ENCODE peak calls at places on chromosomes 12 and 14, in ten cellular contexts. One of them, this sample, is unnamed.

GRCh38 chr14:45716506-45716905 is 463.5 kb upstream of the MIS18BP1 start:
- DNase-seq in GM10248: no peak
- DNase-seq in IMR-90: no peak
- DNase-seq in natural killer cell treated with Interleukin-12 subunit alpha and Interleukin-12 subunit beta and Interleukin-15 and Interleukin-18, amount 100 ng/mL, for 72 hours: no peak
- DNase-seq in stomach: no peak
- DNase-seq in EL: no peak
- DNase-seq in H9: peak
- DNase-seq in iPS-NIHi11: peak
- DNase-seq in MV-4-11: no peak
- DNase-seq in upper lobe of right lung: no peak
- DNase-seq in this sample: no peak

GRCh38 chr12:103387385-103387784 is 108.4 kb downstream of the C12orf42 start:
- DNase-seq in upper lobe of right lung: no peak
- DNase-seq in IMR-90: no peak
- DNase-seq in stomach: no peak
- DNase-seq in iPS-NIHi11: no peak
- DNase-seq in MV-4-11: no peak
- DNase-seq in EL: no peak
- DNase-seq in H9: no peak
- DNase-seq in GM10248: no peak
- DNase-seq in natural killer cell treated with Interleukin-12 subunit alpha and Interleukin-12 subunit beta and Interleukin-15 and Interleukin-18, amount 100 ng/mL, for 72 hours: no peak
- DNase-seq in this sample: no peak

GRCh38 chr12:67433393-67434175 is 164.4 kb downstream of the CAND1 start:
- DNase-seq in IMR-90: peak
- DNase-seq in GM10248: no peak
- DNase-seq in natural killer cell treated with Interleukin-12 subunit alpha and Interleukin-12 subunit beta and Interleukin-15 and Interleukin-18, amount 100 ng/mL, for 72 hours: no peak
- DNase-seq in upper lobe of right lung: no peak
- DNase-seq in MV-4-11: peak
- DNase-seq in H9: no peak
- DNase-seq in EL: peak
- DNase-seq in stomach: no peak
- DNase-seq in iPS-NIHi11: no peak
- DNase-seq in this sample: no peak

GRCh38 chr14:20855652-20856291 is 35.4 kb upstream of the RNASE3 start:
- DNase-seq in H9: peak
- DNase-seq in iPS-NIHi11: peak
- DNase-seq in natural killer cell treated with Interleukin-12 subunit alpha and Interleukin-12 subunit beta and Interleukin-15 and Interleukin-18, amount 100 ng/mL, for 72 hours: no peak
- DNase-seq in MV-4-11: peak
- DNase-seq in GM10248: peak
- DNase-seq in upper lobe of right lung: no peak
- DNase-seq in stomach: peak
- DNase-seq in IMR-90: peak
- DNase-seq in EL: peak
- DNase-seq in this sample: peak

GRCh38 chr12:58877243-58877743 is 43.0 kb downstream of the LRIG3 start:
- DNase-seq in H9: no peak
- DNase-seq in MV-4-11: no peak
- DNase-seq in IMR-90: peak
- DNase-seq in EL: peak
- DNase-seq in natural killer cell treated with Interleukin-12 subunit alpha and Interleukin-12 subunit beta and Interleukin-15 and Interleukin-18, amount 100 ng/mL, for 72 hours: no peak
- DNase-seq in stomach: peak
- DNase-seq in iPS-NIHi11: no peak
- DNase-seq in upper lobe of right lung: no peak
- DNase-seq in GM10248: no peak
- DNase-seq in this sample: peak

GRCh38 chr12:42482820-42483533 is 106.6 kb downstream of the PRICKLE1 start:
- DNase-seq in stomach: peak
- DNase-seq in MV-4-11: peak
- DNase-seq in upper lobe of right lung: peak
- DNase-seq in IMR-90: peak
- DNase-seq in iPS-NIHi11: peak
- DNase-seq in EL: peak
- DNase-seq in H9: peak
- DNase-seq in natural killer cell treated with Interleukin-12 subunit alpha and Interleukin-12 subunit beta and Interleukin-15 and Interleukin-18, amount 100 ng/mL, for 72 hours: no peak
- DNase-seq in GM10248: peak
- DNase-seq in this sample: peak

GRCh38 chr12:92735131-92735721 is 32.4 kb downstream of the PLEKHG7 start:
- DNase-seq in upper lobe of right lung: no peak
- DNase-seq in natural killer cell treated with Interleukin-12 subunit alpha and Interleukin-12 subunit beta and Interleukin-15 and Interleukin-18, amount 100 ng/mL, for 72 hours: no peak
- DNase-seq in EL: peak
- DNase-seq in stomach: no peak
- DNase-seq in IMR-90: peak
- DNase-seq in H9: no peak
- DNase-seq in MV-4-11: peak
- DNase-seq in GM10248: no peak
- DNase-seq in iPS-NIHi11: peak
- DNase-seq in this sample: peak

GRCh38 chr14:21503376-21503775 is 7.8 kb downstream of the METTL3 start:
- DNase-seq in H9: no peak
- DNase-seq in iPS-NIHi11: no peak
- DNase-seq in natural killer cell treated with Interleukin-12 subunit alpha and Interleukin-12 subunit beta and Interleukin-15 and Interleukin-18, amount 100 ng/mL, for 72 hours: no peak
- DNase-seq in MV-4-11: no peak
- DNase-seq in EL: no peak
- DNase-seq in GM10248: no peak
- DNase-seq in IMR-90: no peak
- DNase-seq in upper lobe of right lung: no peak
- DNase-seq in stomach: no peak
- DNase-seq in this sample: no peak

GRCh38 chr12:106139422-106140141 is 828 bp upstream of the NUAK1 start:
- DNase-seq in stomach: peak
- DNase-seq in upper lobe of right lung: peak
- DNase-seq in EL: peak
- DNase-seq in iPS-NIHi11: peak
- DNase-seq in H9: peak
- DNase-seq in IMR-90: peak
- DNase-seq in GM10248: peak
- DNase-seq in MV-4-11: peak
- DNase-seq in natural killer cell treated with Interleukin-12 subunit alpha and Interleukin-12 subunit beta and Interleukin-15 and Interleukin-18, amount 100 ng/mL, for 72 hours: no peak
- DNase-seq in this sample: peak

GRCh38 chr12:54217774-54218221 is 29.0 kb upstream of the SMUG1 start:
- DNase-seq in stomach: peak
- DNase-seq in H9: peak
- DNase-seq in IMR-90: no peak
- DNase-seq in EL: no peak
- DNase-seq in GM10248: no peak
- DNase-seq in iPS-NIHi11: peak
- DNase-seq in natural killer cell treated with Interleukin-12 subunit alpha and Interleukin-12 subunit beta and Interleukin-15 and Interleukin-18, amount 100 ng/mL, for 72 hours: no peak
- DNase-seq in MV-4-11: peak
- DNase-seq in upper lobe of right lung: peak
- DNase-seq in this sample: no peak

GRCh38 chr14:68622856-68623255 is 170.0 kb downstream of the ZFP36L1 start:
- DNase-seq in MV-4-11: no peak
- DNase-seq in EL: no peak
- DNase-seq in upper lobe of right lung: no peak
- DNase-seq in stomach: no peak
- DNase-seq in natural killer cell treated with Interleukin-12 subunit alpha and Interleukin-12 subunit beta and Interleukin-15 and Interleukin-18, amount 100 ng/mL, for 72 hours: no peak
- DNase-seq in H9: no peak
- DNase-seq in iPS-NIHi11: no peak
- DNase-seq in GM10248: no peak
- DNase-seq in IMR-90: no peak
- DNase-seq in this sample: no peak

This sample was measured in cardiac muscle cell.